ENCODE peak calls at places on chromosomes 5 and 9, in eight cellular contexts. C is esophagus squamous epithelium, U is Peyer's patch, E is uterus, S is heart left ventricle, H is K562, B is body of pancreas, X is ovary. Z is an unnamed sample. For H3K9me3, the result is how much of the 10 kb centered on the place peaks cover.

GRCh38 chr5:73369283-73369682 is 79.3 kb downstream of the FOXD1 start:
- DNase-seq in C (no peak), U (no peak), E (no peak), S (no peak), H (no peak), B (no peak), X (no peak), Z (no peak)

GRCh38 chr5:5025774-5026406 is 114.2 kb upstream of the ADAMTS16 start:
- DNase-seq in C (no peak), U (no peak), E (no peak), S (no peak), H (no peak), B (no peak), X (no peak), Z (no peak)

GRCh38 chr5:169758886-169759285 is 121.8 kb downstream of the DOCK2 start:
- DNase-seq in C (no peak), U (no peak), E (no peak), S (no peak), H (no peak), B (no peak), X (no peak), Z (no peak)

GRCh38 chr9:130243015-130243881 is 22.3 kb upstream of the HMCN2 start:
- DNase-seq in C (no peak), U (peak), E (peak), S (peak), H (peak), B (peak), X (peak), Z (peak)

GRCh38 chr9:38414040-38414723 is 10.1 kb downstream of the IGFBPL1 start:
- DNase-seq in C (no peak), U (no peak), E (no peak), S (no peak), H (no peak), B (no peak), X (no peak), Z (no peak)

GRCh38 chr5:170587808-170588207 is 84.0 kb downstream of the KCNIP1 start:
- DNase-seq in C (no peak), U (no peak), E (no peak), S (no peak), H (no peak), B (no peak), X (no peak), Z (no peak)

GRCh38 chr5:176876506-176877431 is 22.4 kb downstream of the HK3 start:
- DNase-seq in C (no peak), U (no peak), E (no peak), S (no peak), H (no peak), B (no peak), X (no peak), Z (no peak)

GRCh38 chr9:138045541-138046490 is 168.2 kb downstream of the CACNA1B start:
- DNase-seq in C (no peak), U (peak), E (no peak), S (no peak), H (no peak), B (no peak), X (no peak), Z (peak)

GRCh38 chr5:139383275-139383992 is at the start of gene SLC23A1:
- DNase-seq in C (no peak), U (no peak), E (no peak), S (no peak), H (no peak), B (peak), X (no peak), Z (peak)

GRCh38 chr9:124501771-124502320 is 5.4 kb downstream of the NR5A1 start:
- DNase-seq in C (no peak), U (no peak), E (no peak), S (no peak), H (no peak), B (no peak), X (no peak), Z (no peak)

GRCh38 chr5:148808864-148809642 is 17.4 kb upstream of the ADRB2 start:
- DNase-seq in C (no peak), U (peak), E (no peak), S (peak), H (no peak), B (no peak), X (no peak), Z (no peak)

DNA sequence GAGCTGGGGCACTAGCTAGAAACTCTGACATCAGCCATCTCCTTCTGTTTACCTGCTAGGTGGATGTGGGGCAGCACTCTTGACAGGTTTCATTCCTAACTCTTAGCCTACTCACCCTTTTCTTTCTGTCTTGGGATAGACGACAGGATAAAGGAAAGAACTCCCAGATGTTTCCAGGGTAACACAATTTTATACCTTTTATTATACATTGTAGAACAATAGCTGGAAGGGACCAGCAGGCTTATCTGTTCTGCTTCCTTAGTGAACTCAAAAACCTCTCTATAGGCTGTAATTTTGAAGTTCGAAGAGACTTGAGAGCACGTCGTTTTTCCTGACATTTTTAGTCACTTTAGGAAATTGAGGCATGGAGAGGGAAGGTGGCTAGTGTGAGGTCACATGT is 13.2 kb downstream of the SPTAN1 start:
- DNase-seq in C (no peak), U (no peak), E (no peak), S (no peak), H (no peak), B (no peak), X (no peak), Z (no peak)
- TF ChIP-seq POLR2A in C (no peak), U (no peak), E (no peak), S (no peak), H (no peak), B (no peak), X (no peak), Z (no peak)

DNA sequence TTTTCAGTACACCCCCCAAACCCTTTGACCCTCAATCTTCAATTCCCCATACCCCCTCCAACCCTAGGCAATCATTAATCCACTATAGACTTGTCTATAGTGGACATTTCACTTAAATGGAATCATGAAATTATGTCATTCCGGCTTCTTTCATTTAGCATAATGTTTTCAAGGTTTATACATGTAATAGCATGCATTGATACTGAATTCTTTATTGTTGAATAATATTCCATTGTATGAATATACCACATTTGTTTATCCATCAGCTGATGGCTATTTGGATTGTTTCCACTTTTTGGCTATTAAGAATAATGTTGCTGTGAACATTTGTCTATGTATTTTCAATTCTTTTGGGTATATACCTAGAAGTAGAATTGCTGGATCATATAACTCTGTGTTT is 238.8 kb downstream of the PDE4D start:
- DNase-seq in C (no peak), U (no peak), E (no peak), S (no peak), H (no peak), B (no peak), X (no peak), Z (no peak)
- H3K9me3 ChIP-seq in C (under half), U (under half), E (under half), S (under half), H (under half), B (under half), X (under half), Z (under half)

GRCh38 chr9:35951736-35952135 is 6.2 kb downstream of the OR2S2 start:
- DNase-seq in C (no peak), U (no peak), E (no peak), S (peak), H (no peak), B (no peak), X (no peak), Z (no peak)

GRCh38 chr9:35956646-35957045 is 1.3 kb downstream of the OR2S2 start:
- DNase-seq in C (no peak), U (no peak), E (no peak), S (no peak), H (no peak), B (no peak), X (no peak), Z (no peak)

GRCh38 chr9:35952526-35953191 is 5.3 kb downstream of the OR2S2 start:
- DNase-seq in C (no peak), U (no peak), E (no peak), S (no peak), H (no peak), B (no peak), X (no peak), Z (no peak)

GRCh38 chr9:35958104-35958825 is at the start of gene OR2S2:
- DNase-seq in C (no peak), U (no peak), E (no peak), S (no peak), H (no peak), B (no peak), X (no peak), Z (no peak)

DNA sequence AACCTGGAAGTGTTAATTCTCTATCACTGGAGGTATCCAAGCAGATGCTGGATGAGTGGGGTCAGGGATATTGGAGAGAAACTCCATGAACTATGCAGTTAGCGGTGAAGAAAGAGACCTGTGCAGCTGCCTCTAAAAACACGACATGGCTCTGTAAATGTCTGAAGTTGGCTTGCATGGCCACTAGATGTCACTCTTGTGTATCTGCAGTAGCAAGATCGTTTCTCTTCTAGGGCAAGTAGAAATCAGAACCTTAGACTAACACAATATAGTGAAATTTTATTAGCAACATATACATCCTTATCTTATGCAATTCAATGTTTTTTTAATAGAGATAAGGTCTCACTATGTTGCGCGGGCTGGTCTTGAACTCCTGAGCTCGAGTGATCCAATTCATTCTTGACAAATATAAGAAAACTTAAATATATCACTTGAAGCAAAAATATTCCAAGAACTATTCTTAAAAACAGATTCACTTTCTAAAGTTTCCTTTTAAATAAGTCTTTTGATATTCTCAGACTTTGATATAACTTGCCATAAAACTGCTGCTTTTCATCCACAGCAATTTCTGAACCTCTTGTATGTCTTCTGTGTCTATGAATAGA is 2.9 kb downstream of the OR2S2 start:
- DNase-seq in C (no peak), U (peak), E (peak), S (no peak), H (peak), B (peak), X (peak), Z (no peak)
- TF ChIP-seq POLR2A in C (no peak), U (no peak), E (no peak), S (no peak), H (no peak), B (no peak), X (no peak), Z (no peak)

DNA sequence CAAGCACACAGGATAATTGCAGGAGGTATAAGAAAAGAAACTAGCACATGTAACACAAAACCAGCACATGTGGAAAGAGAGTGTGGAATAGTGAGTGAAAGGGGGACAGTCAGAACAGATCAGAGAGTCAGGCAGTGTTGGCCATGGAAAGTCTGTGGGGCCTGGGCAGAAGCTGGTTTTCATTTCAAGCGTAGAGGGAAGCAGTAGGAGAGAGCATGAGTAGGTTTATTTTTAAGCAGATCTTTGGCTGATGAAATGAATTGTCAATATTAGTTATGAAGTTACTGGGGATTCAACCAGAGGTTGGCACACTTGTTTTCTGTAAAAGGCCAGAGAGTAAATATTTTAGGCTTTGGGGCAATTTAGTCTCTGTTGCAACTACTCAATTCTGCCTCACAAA is 283.1 kb downstream of the SMARCA2 start:
- DNase-seq in C (no peak), U (no peak), E (no peak), S (no peak), H (no peak), B (no peak), X (no peak), Z (no peak)
- H3K9me3 ChIP-seq in C (under half), U (under half), E (under half), S (under half), H (under half), B (under half), X (under half), Z (under half)

DNA sequence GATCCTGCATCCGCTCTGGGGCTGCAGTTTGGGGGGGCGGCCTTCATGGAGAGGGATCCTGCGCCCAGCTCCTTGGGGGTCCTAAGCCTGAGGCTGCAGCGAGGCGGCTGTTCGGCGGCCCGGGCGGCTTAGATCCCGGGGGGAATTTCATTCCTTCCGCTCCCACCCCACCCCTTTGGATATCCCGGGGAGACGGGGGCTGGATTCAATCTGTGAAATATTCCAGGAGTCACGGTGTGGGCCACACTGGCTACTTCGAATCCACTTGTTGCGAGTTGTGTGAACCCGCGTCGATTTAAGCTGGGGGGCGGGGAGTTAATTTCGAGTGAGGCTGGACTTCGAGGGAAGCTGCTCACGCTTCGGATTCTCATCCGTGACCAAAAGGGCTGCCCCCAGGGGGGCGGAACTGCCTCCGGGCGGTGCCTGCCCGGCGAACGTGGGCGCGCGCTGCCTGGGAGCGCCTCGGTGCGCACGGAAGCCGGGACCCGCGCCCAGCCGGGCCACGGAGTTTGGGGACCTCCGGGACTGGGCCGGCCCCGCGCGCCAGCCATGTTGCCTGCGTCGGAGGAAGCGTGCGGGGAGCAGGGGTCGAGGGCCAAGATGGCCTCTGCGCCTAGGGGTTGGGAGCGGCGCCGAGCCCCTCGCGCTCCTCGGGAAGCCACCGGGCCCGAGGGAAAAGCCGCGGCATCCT is 790 bp downstream of the OCLN start:
- DNase-seq in C (no peak), U (no peak), E (no peak), S (no peak), H (no peak), B (peak), X (no peak), Z (no peak)
- TF ChIP-seq POLR2A in C (no peak), U (no peak), E (no peak), S (no peak), H (no peak), B (no peak), X (no peak), Z (no peak)

Z was measured in suprapubic skin.